ENCODE peak calls at places on chromosome 9, in nine cellular contexts. One of them, this sample, is unnamed.

GRCh38 chr9:90807006-90807405 is 5.4 kb downstream of the SYK start:
- DNase-seq in effector memory CD8-positive, alpha-beta T cell: no peak
- DNase-seq in HEK293T: no peak
- DNase-seq in left kidney: no peak
- DNase-seq in HuH-7.5: no peak
- DNase-seq in HT-29: no peak
- DNase-seq in cardiac septum: no peak
- DNase-seq in activated naive CD4-positive, alpha-beta T cell treated with anti-CD3 and anti-CD28 coated beads, Interleukin-2, amount 50 U/mL, for 16 hours: no peak
- DNase-seq in cardiac fibroblast: no peak
- DNase-seq in this sample: no peak

GRCh38 chr9:120846251-120846869 is 3.6 kb upstream of the PSMD5 start:
- DNase-seq in HuH-7.5: no peak
- DNase-seq in cardiac septum: no peak
- DNase-seq in activated naive CD4-positive, alpha-beta T cell treated with anti-CD3 and anti-CD28 coated beads, Interleukin-2, amount 50 U/mL, for 16 hours: no peak
- DNase-seq in HT-29: no peak
- DNase-seq in effector memory CD8-positive, alpha-beta T cell: no peak
- DNase-seq in HEK293T: no peak
- DNase-seq in left kidney: no peak
- DNase-seq in cardiac fibroblast: no peak
- DNase-seq in this sample: no peak

GRCh38 chr9:136372561-136373299 is 739 bp downstream of the CARD9 start:
- DNase-seq in HT-29: peak; percentile 91
- DNase-seq in HEK293T: no peak
- DNase-seq in cardiac septum: no peak
- DNase-seq in cardiac fibroblast: peak; percentile 69
- DNase-seq in left kidney: peak; percentile 92
- DNase-seq in effector memory CD8-positive, alpha-beta T cell: no peak
- DNase-seq in HuH-7.5: peak; percentile 83
- DNase-seq in activated naive CD4-positive, alpha-beta T cell treated with anti-CD3 and anti-CD28 coated beads, Interleukin-2, amount 50 U/mL, for 16 hours: no peak
- DNase-seq in this sample: peak; percentile 44

GRCh38 chr9:134570151-134570621 is 71.4 kb upstream of the COL5A1 start:
- DNase-seq in activated naive CD4-positive, alpha-beta T cell treated with anti-CD3 and anti-CD28 coated beads, Interleukin-2, amount 50 U/mL, for 16 hours: no peak
- DNase-seq in HT-29: no peak
- DNase-seq in effector memory CD8-positive, alpha-beta T cell: no peak
- DNase-seq in left kidney: no peak
- DNase-seq in cardiac fibroblast: no peak
- DNase-seq in cardiac septum: no peak
- DNase-seq in HuH-7.5: no peak
- DNase-seq in HEK293T: no peak
- DNase-seq in this sample: no peak

GRCh38 chr9:107566596-107566995 is 77.0 kb upstream of the KLF4 start:
- DNase-seq in activated naive CD4-positive, alpha-beta T cell treated with anti-CD3 and anti-CD28 coated beads, Interleukin-2, amount 50 U/mL, for 16 hours: no peak
- DNase-seq in HT-29: no peak
- DNase-seq in cardiac fibroblast: no peak
- DNase-seq in cardiac septum: no peak
- DNase-seq in HEK293T: no peak
- DNase-seq in left kidney: no peak
- DNase-seq in effector memory CD8-positive, alpha-beta T cell: no peak
- DNase-seq in HuH-7.5: no peak
- DNase-seq in this sample: no peak

GRCh38 chr9:78879324-78880100 is 582.6 kb downstream of the PSAT1 start:
- DNase-seq in activated naive CD4-positive, alpha-beta T cell treated with anti-CD3 and anti-CD28 coated beads, Interleukin-2, amount 50 U/mL, for 16 hours: no peak
- DNase-seq in left kidney: no peak
- DNase-seq in HT-29: no peak
- DNase-seq in HEK293T: no peak
- DNase-seq in effector memory CD8-positive, alpha-beta T cell: no peak
- DNase-seq in cardiac septum: no peak
- DNase-seq in cardiac fibroblast: no peak
- DNase-seq in HuH-7.5: no peak
- DNase-seq in this sample: no peak

GRCh38 chr9:114889802-114890224 is 40.6 kb downstream of the TNFSF8 start:
- DNase-seq in HuH-7.5: no peak
- DNase-seq in cardiac fibroblast: no peak
- DNase-seq in effector memory CD8-positive, alpha-beta T cell: no peak
- DNase-seq in HEK293T: no peak
- DNase-seq in cardiac septum: no peak
- DNase-seq in HT-29: peak; percentile 36
- DNase-seq in left kidney: no peak
- DNase-seq in activated naive CD4-positive, alpha-beta T cell treated with anti-CD3 and anti-CD28 coated beads, Interleukin-2, amount 50 U/mL, for 16 hours: no peak
- DNase-seq in this sample: no peak

GRCh38 chr9:131348631-131349521 is 45.0 kb upstream of the PRRC2B start:
- DNase-seq in activated naive CD4-positive, alpha-beta T cell treated with anti-CD3 and anti-CD28 coated beads, Interleukin-2, amount 50 U/mL, for 16 hours: no peak
- DNase-seq in cardiac fibroblast: no peak
- DNase-seq in HEK293T: peak; percentile 13
- DNase-seq in HT-29: no peak
- DNase-seq in left kidney: no peak
- DNase-seq in effector memory CD8-positive, alpha-beta T cell: no peak
- DNase-seq in cardiac septum: no peak
- DNase-seq in HuH-7.5: no peak
- DNase-seq in this sample: no peak

GRCh38 chr9:77841739-77842386 is 189.7 kb downstream of the GNAQ start:
- DNase-seq in cardiac septum: no peak
- DNase-seq in HEK293T: no peak
- DNase-seq in HuH-7.5: no peak
- DNase-seq in left kidney: no peak
- DNase-seq in activated naive CD4-positive, alpha-beta T cell treated with anti-CD3 and anti-CD28 coated beads, Interleukin-2, amount 50 U/mL, for 16 hours: no peak
- DNase-seq in effector memory CD8-positive, alpha-beta T cell: no peak
- DNase-seq in HT-29: peak; percentile 42
- DNase-seq in cardiac fibroblast: peak; percentile 48
- DNase-seq in this sample: no peak

GRCh38 chr9:111975709-111976108 is 79.1 kb downstream of the UGCG start:
- DNase-seq in HT-29: peak; percentile 54
- DNase-seq in effector memory CD8-positive, alpha-beta T cell: no peak
- DNase-seq in HEK293T: no peak
- DNase-seq in cardiac fibroblast: no peak
- DNase-seq in left kidney: peak; percentile 60
- DNase-seq in cardiac septum: no peak
- DNase-seq in activated naive CD4-positive, alpha-beta T cell treated with anti-CD3 and anti-CD28 coated beads, Interleukin-2, amount 50 U/mL, for 16 hours: peak; percentile 21
- DNase-seq in HuH-7.5: no peak
- DNase-seq in this sample: peak; percentile 63

GRCh38 chr9:103471241-103471640 is 476.1 kb downstream of the CYLC2 start:
- DNase-seq in HuH-7.5: no peak
- DNase-seq in cardiac fibroblast: no peak
- DNase-seq in activated naive CD4-positive, alpha-beta T cell treated with anti-CD3 and anti-CD28 coated beads, Interleukin-2, amount 50 U/mL, for 16 hours: no peak
- DNase-seq in HEK293T: no peak
- DNase-seq in left kidney: no peak
- DNase-seq in HT-29: no peak
- DNase-seq in effector memory CD8-positive, alpha-beta T cell: no peak
- DNase-seq in cardiac septum: no peak
- DNase-seq in this sample: no peak

GRCh38 chr9:20623748-20624124 is 1.4 kb upstream of the MLLT3 start:
- DNase-seq in activated naive CD4-positive, alpha-beta T cell treated with anti-CD3 and anti-CD28 coated beads, Interleukin-2, amount 50 U/mL, for 16 hours: no peak
- DNase-seq in left kidney: no peak
- DNase-seq in effector memory CD8-positive, alpha-beta T cell: no peak
- DNase-seq in cardiac septum: no peak
- DNase-seq in HuH-7.5: no peak
- DNase-seq in cardiac fibroblast: no peak
- DNase-seq in HT-29: no peak
- DNase-seq in HEK293T: no peak
- DNase-seq in this sample: no peak

GRCh38 chr9:134175291-134175807 is 11.0 kb upstream of the RNU6ATAC start:
- DNase-seq in HuH-7.5: peak; percentile 89
- DNase-seq in HEK293T: peak; percentile 45
- DNase-seq in activated naive CD4-positive, alpha-beta T cell treated with anti-CD3 and anti-CD28 coated beads, Interleukin-2, amount 50 U/mL, for 16 hours: no peak
- DNase-seq in cardiac septum: no peak
- DNase-seq in HT-29: no peak
- DNase-seq in cardiac fibroblast: no peak
- DNase-seq in left kidney: no peak
- DNase-seq in effector memory CD8-positive, alpha-beta T cell: no peak
- DNase-seq in this sample: peak; percentile 52

GRCh38 chr9:72856985-72857631 is 95.7 kb downstream of the ALDH1A1 start:
- DNase-seq in cardiac fibroblast: peak; percentile 86
- DNase-seq in cardiac septum: no peak
- DNase-seq in HuH-7.5: peak; percentile 51
- DNase-seq in HEK293T: peak; percentile 48
- DNase-seq in HT-29: peak; percentile 80
- DNase-seq in effector memory CD8-positive, alpha-beta T cell: no peak
- DNase-seq in left kidney: peak; percentile 76
- DNase-seq in activated naive CD4-positive, alpha-beta T cell treated with anti-CD3 and anti-CD28 coated beads, Interleukin-2, amount 50 U/mL, for 16 hours: no peak
- DNase-seq in this sample: peak; percentile 39

GRCh38 chr9:18896531-18897179 is 136.4 kb downstream of the SAXO1 start:
- DNase-seq in cardiac fibroblast: peak; percentile 55
- DNase-seq in HT-29: no peak
- DNase-seq in activated naive CD4-positive, alpha-beta T cell treated with anti-CD3 and anti-CD28 coated beads, Interleukin-2, amount 50 U/mL, for 16 hours: no peak
- DNase-seq in left kidney: no peak
- DNase-seq in HuH-7.5: no peak
- DNase-seq in cardiac septum: no peak
- DNase-seq in effector memory CD8-positive, alpha-beta T cell: no peak
- DNase-seq in HEK293T: no peak
- DNase-seq in this sample: no peak

GRCh38 chr9:134966270-134966669 is 48.6 kb upstream of the FCN1 start:
- DNase-seq in left kidney: no peak
- DNase-seq in cardiac septum: peak; percentile 68
- DNase-seq in cardiac fibroblast: no peak
- DNase-seq in effector memory CD8-positive, alpha-beta T cell: no peak
- DNase-seq in HT-29: no peak
- DNase-seq in activated naive CD4-positive, alpha-beta T cell treated with anti-CD3 and anti-CD28 coated beads, Interleukin-2, amount 50 U/mL, for 16 hours: no peak
- DNase-seq in HEK293T: no peak
- DNase-seq in HuH-7.5: no peak
- DNase-seq in this sample: no peak